ENCODE peak calls at places on chromosomes 11 and 22, in six cellular contexts. I, D, P, K, R and A are unnamed samples.

GRCh38 chr11:35138949-35139881 is at the start of gene CD44:
- DNase-seq in P (peak), R (peak), K (peak), I (peak), D (peak), A (peak)

GRCh38 chr22:24805790-24806662 is at the start of gene SGSM1:
- DNase-seq in K (no peak), P (no peak), R (peak), I (peak), D (peak), A (no peak)

GRCh38 chr11:69131644-69132300 is 24.0 kb upstream of the SMIM38 start:
- DNase-seq in D (peak), I (peak), R (peak), P (peak), K (peak), A (peak)

GRCh38 chr11:33256031-33256807 is 962 bp upstream of the HIPK3 start:
- DNase-seq in I (no peak), P (no peak), D (peak), R (no peak), K (no peak), A (no peak)

GRCh38 chr11:95521862-95522261 is 267.7 kb downstream of the FAM76B start:
- DNase-seq in D (no peak), I (no peak), R (no peak), K (no peak), P (no peak), A (no peak)

GRCh38 chr22:45263790-45264269 is 20.9 kb upstream of the UPK3A start:
- DNase-seq in D (peak), I (peak), K (peak), R (no peak), P (peak), A (peak)

GRCh38 chr11:60835472-60835871 is 6.4 kb upstream of the CCDC86 start:
- DNase-seq in R (peak), K (no peak), I (no peak), D (no peak), P (no peak), A (no peak)

GRCh38 chr22:29581799-29582198 is 886 bp upstream of the NIPSNAP1 start:
- DNase-seq in I (no peak), R (peak), K (no peak), P (no peak), D (no peak), A (no peak)

GRCh38 chr11:88183233-88183632 is 8.0 kb upstream of the RAB38 start:
- DNase-seq in P (no peak), D (no peak), R (no peak), K (no peak), I (no peak), A (no peak)

GRCh38 chr22:26918236-26918635 is 260.8 kb downstream of the MIAT start:
- DNase-seq in K (no peak), P (no peak), R (no peak), I (no peak), D (no peak), A (no peak)

GRCh38 chr11:114317738-114318137 is 21.5 kb downstream of the NNMT start:
- DNase-seq in I (peak), R (peak), D (peak), K (peak), P (no peak), A (no peak)

GRCh38 chr11:107713009-107713408 is 1.2 kb upstream of the SLN start:
- DNase-seq in I (no peak), P (no peak), K (no peak), D (no peak), R (no peak), A (no peak)

GRCh38 chr11:63970902-63971301 is 3.5 kb upstream of the COX8A start:
- DNase-seq in P (no peak), K (no peak), I (no peak), D (no peak), R (no peak), A (no peak)

GRCh38 chr22:49623715-49624114 is 204.0 kb downstream of the BRD1 start:
- DNase-seq in I (no peak), R (no peak), D (no peak), P (no peak), K (no peak), A (no peak)

GRCh38 chr22:32627091-32627490 is 152.5 kb downstream of the FBXO7 start:
- DNase-seq in D (no peak), R (no peak), K (no peak), P (no peak), I (no peak), A (no peak)

GRCh38 chr11:35009191-35009940 is 92.9 kb downstream of the PDHX start:
- DNase-seq in R (peak), K (no peak), P (peak), I (peak), D (no peak), A (peak)

GRCh38 chr22:40421082-40421350 is 50.6 kb downstream of the SGSM3 start:
- DNase-seq in R (no peak), D (no peak), K (no peak), P (no peak), I (no peak), A (no peak)

GRCh38 chr11:108115495-108116140 is 5.7 kb upstream of the ACAT1 start:
- DNase-seq in R (peak), P (peak), I (peak), D (no peak), K (peak), A (peak)

GRCh38 chr11:63991558-63991957 is 5.3 kb downstream of the OTUB1 start:
- DNase-seq in P (no peak), K (no peak), R (no peak), I (no peak), D (no peak), A (no peak)

GRCh38 chr22:39297490-39298193 is 21.8 kb downstream of the RPL3 start:
- DNase-seq in I (peak), K (no peak), P (no peak), R (no peak), D (no peak), A (no peak)

GRCh38 chr11:16893456-16894076 is 120.6 kb downstream of the PLEKHA7 start:
- DNase-seq in I (no peak), P (no peak), K (no peak), D (no peak), R (peak), A (no peak)

GRCh38 chr11:63564785-63565350 is 1.7 kb upstream of the PLAAT2 start:
- DNase-seq in P (no peak), R (peak), K (no peak), D (no peak), I (no peak), A (no peak)

GRCh38 chr11:23944939-23945338 is 551.9 kb upstream of the LUZP2 start:
- DNase-seq in D (no peak), I (no peak), P (no peak), R (no peak), K (no peak), A (no peak)

GRCh38 chr11:16924826-16925494 is 89.3 kb downstream of the PLEKHA7 start:
- DNase-seq in K (no peak), P (no peak), I (peak), D (peak), R (peak), A (no peak)

GRCh38 chr22:29503811-29504372 is 23.9 kb downstream of the NEFH start:
- DNase-seq in P (peak), D (no peak), R (peak), I (peak), K (peak), A (peak)

GRCh38 chr11:102139081-102139498 is 28.8 kb downstream of the YAP1 start:
- DNase-seq in P (no peak), D (no peak), I (peak), K (peak), R (peak), A (peak)

GRCh38 chr11:85737738-85738137 is 51.7 kb upstream of the CCDC89 start:
- DNase-seq in D (no peak), I (no peak), K (no peak), P (no peak), R (peak), A (no peak)

GRCh38 chr11:8702598-8702915 is 20.0 kb downstream of the RPL27A start:
- DNase-seq in P (no peak), D (no peak), I (no peak), R (no peak), K (no peak), A (no peak)

GRCh38 chr11:11708256-11708655 is 86.5 kb upstream of the GALNT18 start:
- DNase-seq in I (no peak), D (no peak), K (no peak), P (no peak), R (no peak), A (no peak)

GRCh38 chr11:19957301-19957985 is 202.8 kb downstream of the DBX1 start:
- DNase-seq in D (no peak), P (no peak), K (no peak), I (peak), R (no peak), A (no peak)

DNA sequence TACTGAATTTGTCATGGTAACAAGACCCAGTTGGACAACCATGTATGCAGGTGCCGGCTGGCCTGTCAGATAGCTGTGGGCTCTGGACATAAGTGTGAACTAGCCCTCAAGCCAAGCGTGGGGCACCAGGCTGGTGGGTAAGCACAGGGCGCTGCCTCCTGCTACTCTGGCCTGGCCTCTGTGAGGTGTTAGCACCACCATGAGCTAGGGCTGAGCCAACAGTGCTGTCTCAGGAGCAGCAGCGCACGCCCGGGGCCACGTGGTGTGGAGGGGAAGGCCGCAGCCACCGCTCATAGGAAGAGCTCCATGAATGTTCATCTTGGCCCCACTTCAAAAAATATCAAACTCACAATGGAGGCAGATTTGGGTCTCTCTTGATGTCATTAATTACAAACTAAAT is 35.3 kb upstream of the GNB1L start:
- DNase-seq in K (no peak), P (no peak), I (no peak), D (no peak), R (no peak), A (no peak)
- H3K4me3 ChIP-seq in K (no peak), P (no peak), I (no peak), D (no peak), R (no peak), A (no peak)

GRCh38 chr11:65077466-65077865 is 6.4 kb downstream of the CDCA5 start:
- DNase-seq in K (no peak), P (no peak), I (no peak), D (peak), R (peak), A (no peak)
- TF ChIP-seq CTCF in K (no peak), P (no peak), I (no peak), D (no peak), R (no peak), A (no peak)

DNA sequence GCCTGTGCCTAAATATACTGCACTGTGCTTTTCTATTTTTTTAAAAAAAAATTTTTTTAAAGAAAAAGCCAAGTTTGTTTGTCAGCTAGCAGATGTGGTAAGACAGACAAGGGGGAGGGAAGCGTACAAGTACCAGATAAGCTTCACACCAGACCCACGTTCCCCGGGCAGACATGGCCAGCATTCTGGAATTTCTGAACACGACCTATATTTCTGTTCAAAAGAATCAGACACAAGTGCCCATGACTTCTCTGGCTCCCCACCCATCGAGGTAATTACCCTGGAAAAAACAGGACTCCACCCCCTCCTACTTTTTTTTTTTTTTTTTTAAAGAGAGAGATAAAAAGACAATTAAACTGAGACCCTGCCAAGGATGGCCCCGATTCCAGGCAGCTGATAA is 425.4 kb downstream of the SHANK2 start:
- DNase-seq in R (no peak), P (no peak), I (no peak), K (no peak), D (peak), A (no peak)
- H3K4me3 ChIP-seq in R (no peak), P (no peak), I (no peak), K (no peak), D (no peak), A (no peak)

DNA sequence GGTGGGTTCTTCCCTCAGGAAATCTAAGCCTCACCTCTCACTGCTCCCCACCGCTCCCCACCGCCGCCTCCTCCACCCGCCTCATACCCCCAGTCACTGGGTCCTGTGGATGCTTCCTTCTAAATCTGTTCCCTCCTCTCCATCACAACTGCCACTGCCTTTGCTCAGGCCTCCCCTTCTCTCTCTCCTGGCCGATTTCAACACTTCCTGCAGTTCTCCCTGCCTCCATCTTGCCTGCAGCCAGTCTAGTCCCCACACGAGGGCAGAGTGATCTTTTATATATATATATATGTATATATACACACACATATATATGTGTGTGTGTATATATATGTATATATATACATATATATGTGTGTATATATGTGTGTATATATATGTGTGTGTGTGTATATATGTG is 27.8 kb downstream of the CREB3L1 start:
- DNase-seq in P (no peak), I (no peak), K (no peak), R (no peak), D (peak), A (no peak)
- TF ChIP-seq CTCF in P (peak), I (peak), K (no peak), R (no peak), D (no peak), A (peak)

GRCh38 chr11:116452447-116452846 is 320.3 kb downstream of the BUD13 start:
- DNase-seq in K (no peak), I (no peak), P (no peak), D (peak), R (no peak), A (no peak)
- H3K4me3 ChIP-seq in K (no peak), I (no peak), P (no peak), D (no peak), R (no peak), A (no peak)

GRCh38 chr11:116869610-116870009 is 32.2 kb upstream of the APOA1 start:
- DNase-seq in K (no peak), I (no peak), D (no peak), R (no peak), P (no peak), A (no peak)
- TF ChIP-seq CTCF in K (no peak), I (no peak), D (no peak), R (no peak), P (no peak), A (no peak)